ENCODE peak calls at places on chromosome 4, in four cellular contexts. K, C, I and X are unnamed samples.

GRCh38 chr4:186203391-186203802 is 12.0 kb downstream of the CYP4V2 start:
- DNase-seq in I (no peak), K (no peak), C (no peak), X (no peak)

GRCh38 chr4:54837576-54838140 is 179.9 kb downstream of the KIT start:
- DNase-seq in I (no peak), C (no peak), K (no peak), X (no peak)

GRCh38 chr4:163109967-163110366 is 56.7 kb downstream of the NAF1 start:
- DNase-seq in K (no peak), C (no peak), I (peak), X (peak)

GRCh38 chr4:98945297-98945850 is 16.4 kb upstream of the EIF4E start:
- DNase-seq in K (no peak), C (no peak), I (no peak), X (no peak)

GRCh38 chr4:123352966-123353365 is 43.6 kb upstream of the SPRY1 start:
- DNase-seq in K (no peak), I (no peak), C (no peak), X (no peak)

GRCh38 chr4:159048166-159048886 is 54.6 kb upstream of the RAPGEF2 start:
- DNase-seq in C (peak), I (peak), K (peak), X (peak)

GRCh38 chr4:138507527-138507926 is 265.4 kb upstream of the SLC7A11 start:
- DNase-seq in I (no peak), C (no peak), K (no peak), X (no peak)

GRCh38 chr4:13980317-13980716 is 352.8 kb upstream of the BOD1L1 start:
- DNase-seq in I (no peak), C (no peak), K (no peak), X (no peak)

GRCh38 chr4:115260195-115260594 is 146.8 kb upstream of the NDST4 start:
- DNase-seq in I (no peak), C (no peak), K (no peak), X (no peak)

GRCh38 chr4:21469438-21470032 is 479.0 kb downstream of the KCNIP4 start:
- DNase-seq in C (peak), I (peak), K (no peak), X (no peak)

GRCh38 chr4:2009651-2010233 is 968 bp upstream of the NELFA start:
- DNase-seq in I (peak), C (peak), K (no peak), X (peak)

GRCh38 chr4:15451866-15452765 is 17.6 kb upstream of the CC2D2A start:
- DNase-seq in K (no peak), C (no peak), I (no peak), X (no peak)
- TF ChIP-seq POLR2AphosphoS5 in K (no peak), C (no peak), I (no peak), X (no peak)

DNA sequence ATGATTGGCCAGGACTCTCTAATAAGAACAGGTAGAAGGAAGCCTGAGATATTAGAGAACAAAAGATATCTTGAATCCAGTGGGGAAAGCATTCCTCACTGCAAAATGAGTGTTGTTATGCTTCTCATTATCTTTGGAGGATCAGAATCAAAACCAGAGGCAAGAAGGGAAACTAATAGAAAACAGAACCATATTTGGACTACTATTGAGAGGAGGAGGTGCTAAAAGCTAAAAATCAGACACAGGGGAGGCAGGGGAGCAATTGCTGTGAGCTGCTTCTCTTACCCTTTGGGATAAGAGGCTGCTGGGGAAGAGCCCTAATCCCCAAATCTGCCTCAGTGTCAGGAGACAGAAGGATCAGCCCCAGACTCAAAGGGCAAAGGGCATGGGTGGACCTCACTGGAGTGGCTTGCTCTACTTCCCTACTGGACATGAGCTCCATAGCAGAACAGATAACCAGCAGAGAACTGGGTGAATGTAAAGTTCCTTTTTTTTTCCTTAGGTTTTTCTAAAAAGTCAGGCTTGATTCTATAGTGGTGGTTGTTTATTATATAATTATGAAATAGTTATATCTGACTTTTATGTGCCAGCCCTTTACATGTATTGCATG is 60.1 kb downstream of the SEPTIN11 start:
- DNase-seq in C (no peak), I (no peak), K (no peak), X (no peak)
- H3K27ac ChIP-seq in C (no peak), I (no peak), K (no peak), X (no peak)

GRCh38 chr4:168154546-168155277 is 62.4 kb downstream of the ANXA10 start:
- DNase-seq in K (no peak), C (no peak), I (no peak), X (no peak)

GRCh38 chr4:168152837-168153500 is 60.6 kb downstream of the ANXA10 start:
- DNase-seq in K (no peak), C (no peak), I (no peak), X (no peak)

GRCh38 chr4:168150651-168151050 is 58.3 kb downstream of the ANXA10 start:
- DNase-seq in C (no peak), K (no peak), I (peak), X (no peak)

GRCh38 chr4:168151313-168151712 is 59.0 kb downstream of the ANXA10 start:
- DNase-seq in C (no peak), K (no peak), I (peak), X (no peak)

GRCh38 chr4:168153596-168154440 is 61.5 kb downstream of the ANXA10 start:
- DNase-seq in I (peak), K (peak), C (peak), X (peak)
- TF ChIP-seq CTCF in I (peak), K (no peak), C (peak), X (no peak)

GRCh38 chr4:142556048-142556447 is 290.1 kb downstream of the INPP4B start:
- DNase-seq in K (no peak), I (no peak), C (no peak), X (no peak)
- TF ChIP-seq POLR2AphosphoS5 in K (no peak), I (no peak), C (no peak), X (no peak)

GRCh38 chr4:72352746-72353145 is 216.3 kb downstream of the ADAMTS3 start:
- DNase-seq in I (no peak), C (no peak), K (no peak), X (peak)
- H3K27ac ChIP-seq in I (no peak), C (no peak), K (no peak), X (no peak)

GRCh38 chr4:101367201-101367600 is 19.9 kb upstream of the PPP3CA start:
- DNase-seq in K (no peak), I (no peak), C (no peak), X (no peak)

GRCh38 chr4:101366331-101366730 is 19.0 kb upstream of the PPP3CA start:
- DNase-seq in K (no peak), C (no peak), I (no peak), X (no peak)

GRCh38 chr4:101370663-101371210 is 23.4 kb upstream of the PPP3CA start:
- DNase-seq in K (no peak), I (peak), C (no peak), X (no peak)
- TF ChIP-seq CTCF in K (no peak), I (peak), C (no peak), X (no peak)

DNA sequence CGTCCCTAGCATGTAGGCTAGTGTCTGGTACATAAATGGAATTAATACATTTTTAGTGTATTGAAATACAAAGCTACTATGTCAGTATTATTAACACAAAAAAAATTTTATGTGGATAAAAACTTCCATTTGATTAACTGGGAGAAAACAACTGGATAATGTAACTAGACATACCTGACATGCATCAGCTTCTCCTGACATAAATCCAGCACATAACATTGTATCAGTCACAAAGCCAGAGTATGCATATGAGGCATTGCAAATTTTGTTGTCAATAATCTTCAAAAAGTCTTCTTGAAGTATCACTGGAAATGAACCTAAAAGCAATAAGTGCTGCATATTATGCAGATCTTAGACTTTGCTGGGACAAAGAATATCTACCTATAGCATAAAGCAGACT is 16.9 kb downstream of the TMPRSS11B start:
- DNase-seq in I (no peak), K (no peak), C (no peak), X (no peak)
- TF ChIP-seq POLR2AphosphoS5 in I (no peak), K (no peak), C (no peak), X (no peak)

DNA sequence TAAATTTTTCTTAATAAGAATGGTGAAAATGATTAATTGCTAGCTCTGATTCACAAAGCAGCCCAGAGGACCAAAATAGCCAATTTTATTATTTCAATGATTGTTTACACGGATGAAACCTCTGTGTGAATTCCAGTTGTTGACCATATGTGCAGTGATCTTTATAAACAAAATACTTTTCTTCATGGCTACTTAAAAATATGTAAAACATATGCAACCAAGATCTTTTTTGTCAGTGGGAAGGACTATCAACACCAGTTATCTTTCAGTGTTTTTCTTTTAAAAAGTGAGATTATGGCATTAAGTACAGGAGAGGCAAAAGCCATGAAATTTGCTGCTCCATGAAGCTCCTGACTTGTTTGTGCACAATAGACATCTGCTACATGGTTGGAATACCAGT is 184.4 kb downstream of the DKK2 start:
- DNase-seq in I (no peak), C (no peak), K (no peak), X (no peak)
- H3K27ac ChIP-seq in I (no peak), C (no peak), K (no peak), X (no peak)

DNA sequence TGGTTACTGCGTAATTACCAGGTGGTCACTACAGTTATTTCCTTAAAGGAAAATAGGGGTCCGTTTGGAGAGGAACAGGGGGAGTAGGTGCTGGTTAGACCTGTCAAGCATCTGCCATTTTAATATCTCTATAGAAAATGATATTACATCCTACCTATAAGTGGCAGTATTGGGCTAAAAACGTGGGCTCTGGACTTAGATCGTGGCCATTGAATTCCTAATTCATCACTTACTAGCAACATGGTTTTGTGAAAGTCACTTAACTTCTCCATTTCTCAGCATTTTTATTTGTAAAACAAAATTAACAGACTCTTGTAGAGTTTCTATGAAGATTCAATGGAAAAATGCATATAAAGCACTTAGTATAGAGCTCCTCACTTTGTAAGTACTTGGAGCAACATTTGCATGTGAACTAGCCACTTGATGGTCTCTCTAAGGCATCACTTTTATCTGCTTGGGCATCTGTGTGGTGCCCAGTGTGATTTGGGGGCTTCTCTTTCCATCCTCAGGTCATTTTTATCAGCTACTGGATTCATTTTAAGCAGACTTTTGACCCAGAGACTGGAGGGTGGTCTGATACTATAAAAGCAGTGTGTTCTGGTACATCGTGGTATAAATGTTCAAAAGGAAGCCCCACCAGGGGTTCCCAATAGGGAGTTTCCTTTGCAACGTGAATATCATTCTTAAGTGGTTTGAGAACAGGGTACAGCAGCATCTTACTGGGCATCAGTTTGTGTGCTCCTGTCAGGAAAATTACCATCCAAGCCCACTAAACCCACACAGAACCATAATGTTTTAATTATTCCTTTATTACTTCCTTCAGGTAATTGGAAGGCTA is 42.7 kb upstream of the RASSF6 start:
- DNase-seq in C (no peak), I (peak), K (no peak), X (no peak)
- TF ChIP-seq CTCF in C (no peak), I (peak), K (no peak), X (peak)

GRCh38 chr4:15832523-15833451 is 54.7 kb downstream of the CD38 start:
- DNase-seq in C (no peak), I (no peak), K (no peak), X (no peak)
- TF ChIP-seq POLR2AphosphoS5 in C (no peak), I (no peak), K (no peak), X (no peak)